ENCODE peak calls at places on chromosome 11, in five cellular contexts. E is adrenal gland, G is heart right ventricle, F is IMR-90, K is SJSA1. Z is an unnamed sample.

GRCh38 chr11:65363770-65364169 is 9.2 kb downstream of the TIGD3 start:
- DNase-seq in E (no peak), G (no peak), F (no peak), K (no peak), Z (no peak)

GRCh38 chr11:6319001-6319878 is 1.1 kb downstream of the CAVIN3 start:
- DNase-seq in E (no peak), G (peak; percentile 67), F (peak; percentile 34), K (no peak), Z (peak; percentile 7)

GRCh38 chr11:13924801-13925327 is 37.7 kb upstream of the SPON1 start:
- DNase-seq in E (peak; percentile 18), G (no peak), F (no peak), K (no peak), Z (no peak)

GRCh38 chr11:16960250-16960649 is 54.0 kb downstream of the PLEKHA7 start:
- DNase-seq in E (no peak), G (no peak), F (no peak), K (no peak), Z (no peak)

GRCh38 chr11:60634151-60634550 is 65.3 kb upstream of the MS4A8 start:
- DNase-seq in E (no peak), G (no peak), F (no peak), K (no peak), Z (peak; percentile 34)

GRCh38 chr11:117669062-117669461 is 128.0 kb downstream of the DSCAML1 start:
- DNase-seq in E (no peak), G (no peak), F (no peak), K (no peak), Z (no peak)

GRCh38 chr11:122202161-122202950 is 86.3 kb upstream of the BLID start:
- DNase-seq in E (no peak), G (peak; percentile 20), F (peak; percentile 83), K (peak; percentile 51), Z (no peak)

GRCh38 chr11:59138643-59139042 is 4.0 kb upstream of the FAM111A start:
- DNase-seq in E (no peak), G (no peak), F (no peak), K (no peak), Z (no peak)

GRCh38 chr11:134150195-134150903 is 73.4 kb downstream of the NCAPD3 start:
- DNase-seq in E (no peak), G (peak; percentile 41), F (no peak), K (no peak), Z (no peak)

GRCh38 chr11:126158054-126158791 is 53.2 kb downstream of the RPUSD4 start:
- DNase-seq in E (no peak), G (no peak), F (no peak), K (no peak), Z (no peak)

GRCh38 chr11:80593981-80594380 is 1153.2 kb upstream of the TENM4 start:
- DNase-seq in E (no peak), G (no peak), F (peak; percentile 44), K (peak; percentile 30), Z (no peak)

GRCh38 chr11:1177771-1178090 is 20.0 kb downstream of the MUC5AC start:
- DNase-seq in E (no peak), G (no peak), F (no peak), K (no peak), Z (no peak)

GRCh38 chr11:1178201-1178885 is 20.6 kb downstream of the MUC5AC start:
- DNase-seq in E (no peak), G (peak; percentile 11), F (no peak), K (no peak), Z (peak; percentile 3)

GRCh38 chr11:1180171-1180570 is 22.4 kb downstream of the MUC5AC start:
- DNase-seq in E (no peak), G (no peak), F (no peak), K (no peak), Z (peak; percentile 3)

GRCh38 chr11:1179641-1180040 is 21.9 kb downstream of the MUC5AC start:
- DNase-seq in E (no peak), G (no peak), F (no peak), K (no peak), Z (no peak)

DNA sequence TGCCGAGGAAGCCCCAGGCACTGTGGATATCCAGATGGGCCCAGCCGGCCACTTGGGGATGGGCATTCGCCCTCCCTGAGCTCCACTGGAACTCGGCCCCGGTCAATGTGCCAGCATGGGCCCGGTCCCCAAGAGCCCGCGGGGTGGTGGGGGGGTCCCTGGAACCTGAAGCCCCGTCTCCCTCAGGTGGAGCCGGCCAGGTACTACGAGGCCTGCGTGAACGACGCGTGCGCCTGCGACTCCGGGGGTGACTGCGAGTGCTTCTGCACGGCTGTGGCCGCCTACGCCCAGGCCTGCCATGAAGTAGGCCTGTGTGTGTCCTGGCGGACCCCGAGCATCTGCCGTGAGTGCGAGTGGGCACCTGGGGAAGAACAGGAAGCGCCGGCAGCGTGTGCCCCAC is 21.2 kb downstream of the MUC5AC start:
- DNase-seq in E (no peak), G (no peak), F (no peak), K (no peak), Z (no peak)
- H3K36me3 ChIP-seq in E (no peaks in the 10 kb centered on the region), G (no peaks in the 10 kb centered on the region), F (no peaks in the 10 kb centered on the region), K (no peaks in the 10 kb centered on the region), Z (no peaks in the 10 kb centered on the region)

GRCh38 chr11:107653077-107653476 is 58.8 kb downstream of the SLN start:
- DNase-seq in E (no peak), G (no peak), F (no peak), K (no peak), Z (no peak)
- H3K27me3 ChIP-seq in E (peaks cover 3% of the 10 kb centered on the region), G (peaks cover 11% of the 10 kb centered on the region), F (peaks cover 3% of the 10 kb centered on the region), K (no peaks in the 10 kb centered on the region), Z (no peaks in the 10 kb centered on the region)

GRCh38 chr11:85967457-85967856 is 101.4 kb downstream of the PICALM start:
- DNase-seq in E (no peak), G (no peak), F (no peak), K (no peak), Z (no peak)

GRCh38 chr11:85961130-85961529 is 105.9 kb downstream of the CCDC83 start:
- DNase-seq in E (no peak), G (no peak), F (no peak), K (no peak), Z (no peak)

GRCh38 chr11:85960678-85961077 is 105.5 kb downstream of the CCDC83 start:
- DNase-seq in E (no peak), G (no peak), F (no peak), K (no peak), Z (no peak)

GRCh38 chr11:85965202-85965601 is 103.7 kb downstream of the PICALM start:
- DNase-seq in E (no peak), G (no peak), F (peak; percentile 90), K (no peak), Z (no peak)

DNA sequence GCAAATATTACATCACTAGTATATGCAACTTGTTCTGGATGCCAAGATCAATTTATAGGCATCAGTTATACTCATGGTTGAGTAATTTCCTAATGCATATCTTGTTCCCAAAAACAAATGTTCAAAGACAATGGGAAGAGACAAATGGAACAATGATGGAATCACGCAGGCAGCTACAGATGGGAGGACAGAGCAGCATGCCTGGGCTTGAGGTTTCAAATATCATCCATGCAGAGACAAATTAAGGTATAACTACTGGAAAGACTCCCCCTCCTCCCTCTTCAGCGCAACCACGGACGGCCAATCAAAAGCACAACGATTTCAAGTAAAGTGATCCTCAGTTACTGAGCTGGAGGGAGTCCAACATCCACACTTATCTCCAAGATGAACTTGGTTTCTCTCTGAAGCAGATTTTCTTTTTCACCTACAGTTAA is 106.8 kb downstream of the CCDC83 start:
- DNase-seq in E (no peak), G (no peak), F (peak; percentile 67), K (no peak), Z (no peak)
- H3K36me3 ChIP-seq in E (no peaks in the 10 kb centered on the region), G (no peaks in the 10 kb centered on the region), F (peaks cover 21% of the 10 kb centered on the region), K (peaks cover 29% of the 10 kb centered on the region), Z (peaks cover 7% of the 10 kb centered on the region)

GRCh38 chr11:123429851-123430735 is at the start of gene GRAMD1B:
- DNase-seq in E (peak; percentile 95), G (peak; percentile 62), F (peak; percentile 90), K (no peak), Z (peak; percentile 77)
- H3K27me3 ChIP-seq in E (no peaks in the 10 kb centered on the region), G (peaks cover 9% of the 10 kb centered on the region), F (peaks cover 3% of the 10 kb centered on the region), K (peaks cover 4% of the 10 kb centered on the region), Z (no peaks in the 10 kb centered on the region)

DNA sequence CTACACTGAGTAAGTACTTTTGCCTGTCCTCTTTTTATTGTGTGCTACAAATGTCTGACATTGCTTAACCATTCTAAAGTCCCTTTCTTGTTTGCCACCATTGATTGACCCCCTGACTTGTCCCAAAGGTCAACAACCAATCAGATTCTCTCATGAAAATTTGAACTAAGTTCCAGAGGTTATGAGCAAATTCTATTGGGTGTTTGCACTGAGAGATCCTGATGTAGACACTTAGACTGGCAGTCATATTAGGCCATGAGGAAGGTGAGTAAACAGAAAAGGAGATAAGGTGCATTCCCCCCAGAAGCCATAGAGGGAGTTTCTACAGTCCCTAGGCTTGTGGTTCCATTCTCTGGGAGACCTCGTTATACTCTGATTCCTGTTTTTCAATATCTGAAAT is 101.3 kb upstream of the E2F8 start:
- DNase-seq in E (no peak), G (no peak), F (no peak), K (no peak), Z (no peak)
- H3K36me3 ChIP-seq in E (no peaks in the 10 kb centered on the region), G (no peaks in the 10 kb centered on the region), F (no peaks in the 10 kb centered on the region), K (no peaks in the 10 kb centered on the region), Z (no peaks in the 10 kb centered on the region)

GRCh38 chr11:46388619-46389449 is 2.7 kb downstream of the CHRM4 start:
- DNase-seq in E (no peak), G (no peak), F (no peak), K (no peak), Z (no peak)

GRCh38 chr11:46391186-46391577 is 394 bp downstream of the CHRM4 start:
- DNase-seq in E (no peak), G (no peak), F (no peak), K (peak; percentile 41), Z (no peak)

GRCh38 chr11:46387919-46388618 is 3.5 kb downstream of the CHRM4 start:
- DNase-seq in E (peak; percentile 13), G (peak; percentile 17), F (no peak), K (no peak), Z (no peak)

GRCh38 chr11:46390331-46391171 is 1.0 kb downstream of the CHRM4 start:
- DNase-seq in E (no peak), G (no peak), F (no peak), K (peak; percentile 30), Z (no peak)

GRCh38 chr11:46389450-46390330 is 1.9 kb downstream of the CHRM4 start:
- DNase-seq in E (peak; percentile 61), G (peak; percentile 74), F (peak; percentile 46), K (peak; percentile 81), Z (peak; percentile 75)
- H3K27me3 ChIP-seq in E (peaks cover 19% of the 10 kb centered on the region), G (peaks cover 54% of the 10 kb centered on the region), F (peaks cover 33% of the 10 kb centered on the region), K (peaks cover 33% of the 10 kb centered on the region), Z (peaks cover 2% of the 10 kb centered on the region)

DNA sequence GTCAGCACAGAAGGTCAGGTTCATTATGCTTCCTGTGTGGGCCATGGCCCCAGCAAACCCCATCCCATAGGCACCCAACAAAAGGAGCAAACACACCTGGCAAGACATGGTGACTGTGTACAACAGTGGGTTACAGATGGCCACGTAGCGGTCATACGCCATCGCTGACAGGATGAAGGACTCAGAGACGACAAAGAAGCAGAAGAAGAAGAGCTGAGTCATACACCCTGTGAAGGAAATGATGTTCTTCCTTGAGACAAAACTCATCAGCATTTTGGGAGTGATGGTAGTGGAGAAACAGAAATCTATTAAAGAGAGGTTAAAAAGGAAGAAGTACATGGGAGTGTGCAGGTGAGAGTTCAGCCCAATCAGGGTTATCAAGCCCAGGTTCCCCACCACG is 309 bp downstream of the OR8B12 start:
- DNase-seq in E (no peak), G (no peak), F (no peak), K (no peak), Z (no peak)
- H3K36me3 ChIP-seq in E (no peaks in the 10 kb centered on the region), G (no peaks in the 10 kb centered on the region), F (no peaks in the 10 kb centered on the region), K (no peaks in the 10 kb centered on the region), Z (no peaks in the 10 kb centered on the region)